ENCODE peak calls at places on chromosomes 1 and 21, in seven cellular contexts. Y is tibial nerve, P is PC-9, C is ascending aorta, Q is fibroblast of lung, W is IMR-90, A is lower lobe of right lung. F is an unnamed sample.

GRCh38 chr1:63498106-63498505 is 24.9 kb downstream of the ITGB3BP start:
- DNase-seq in W (no peak), Y (no peak), C (no peak), A (no peak), Q (no peak), P (no peak), F (no peak)

GRCh38 chr1:39051956-39052355 is 25.8 kb downstream of the NDUFS5 start:
- DNase-seq in P (no peak), A (no peak), W (no peak), Y (no peak), Q (no peak), C (no peak), F (no peak)

GRCh38 chr21:33196956-33197374 is 32.8 kb upstream of the IFNAR2 start:
- DNase-seq in W (peak), C (no peak), A (peak), Q (peak), P (peak), Y (peak), F (no peak)

GRCh38 chr1:36306210-36306901 is at the start of gene SH3D21:
- DNase-seq in Y (peak), P (peak), C (no peak), A (peak), Q (peak), W (no peak), F (no peak)

GRCh38 chr1:65141394-65141793 is 6.6 kb upstream of the AK4 start:
- DNase-seq in W (no peak), Q (peak), A (no peak), Y (no peak), P (peak), C (no peak), F (no peak)

GRCh38 chr1:225949041-225949440 is 8.0 kb upstream of the LEFTY2 start:
- DNase-seq in W (no peak), P (no peak), C (no peak), Q (no peak), A (no peak), Y (no peak), F (no peak)

GRCh38 chr1:230878584-230878975 is 10.3 kb upstream of the C1orf198 start:
- DNase-seq in P (no peak), W (peak), Y (peak), A (no peak), Q (peak), C (no peak), F (no peak)

GRCh38 chr1:18535391-18536210 is 54.9 kb downstream of the KLHDC7A start:
- DNase-seq in Q (no peak), W (no peak), P (no peak), C (no peak), A (no peak), Y (no peak), F (peak)

GRCh38 chr1:39489567-39490239 is 1.7 kb upstream of the BMP8A start:
- DNase-seq in W (no peak), Y (no peak), Q (no peak), P (no peak), A (no peak), C (no peak), F (no peak)

GRCh38 chr1:153288634-153289275 is 24.0 kb downstream of the PGLYRP3 start:
- DNase-seq in P (peak), Y (no peak), A (no peak), W (no peak), C (no peak), Q (no peak), F (no peak)

GRCh38 chr1:218259339-218259738 is 25.8 kb upstream of the RRP15 start:
- DNase-seq in A (no peak), P (no peak), C (no peak), Q (no peak), W (no peak), Y (no peak), F (no peak)

GRCh38 chr1:99820546-99820945 is 29.6 kb upstream of the AGL start:
- DNase-seq in A (no peak), W (no peak), Y (no peak), P (no peak), Q (no peak), C (no peak), F (no peak)

GRCh38 chr21:44931501-44932365 is 8.1 kb upstream of the SLX9 start:
- DNase-seq in C (no peak), Y (no peak), P (no peak), Q (no peak), W (no peak), A (peak), F (no peak)

GRCh38 chr1:150548632-150549495 is at the start of gene ADAMTSL4:
- DNase-seq in P (peak), C (no peak), Y (no peak), A (peak), W (peak), Q (peak), F (peak)

GRCh38 chr1:227244339-227245118 is 73.8 kb downstream of the CDC42BPA start:
- DNase-seq in C (no peak), A (no peak), Y (no peak), P (no peak), Q (no peak), W (no peak), F (no peak)

GRCh38 chr21:41899431-41900202 is 20.5 kb upstream of the PRDM15 start:
- DNase-seq in W (no peak), C (no peak), P (no peak), Q (no peak), Y (no peak), A (no peak), F (no peak)

GRCh38 chr1:79811173-79811572 is 804.6 kb upstream of the ADGRL4 start:
- DNase-seq in W (peak), A (no peak), Y (no peak), P (no peak), C (no peak), Q (peak), F (no peak)

GRCh38 chr1:198162091-198162767 is 5.4 kb downstream of the NEK7 start:
- DNase-seq in P (no peak), C (no peak), Q (no peak), W (no peak), Y (no peak), A (peak), F (no peak)

GRCh38 chr1:190479537-190479936 is 1.9 kb upstream of the BRINP3 start:
- DNase-seq in Y (no peak), A (no peak), Q (no peak), C (no peak), P (no peak), W (no peak), F (no peak)

GRCh38 chr1:92315766-92316413 is 17.0 kb downstream of the RPAP2 start:
- DNase-seq in W (no peak), Y (no peak), C (no peak), P (no peak), Q (no peak), A (no peak), F (no peak)

GRCh38 chr1:226568077-226568831 is 19.7 kb downstream of the STUM start:
- DNase-seq in P (no peak), A (no peak), Y (no peak), C (no peak), Q (no peak), W (no peak), F (no peak)

GRCh38 chr1:153422450-153423068 is 6.2 kb downstream of the S100A7A start:
- DNase-seq in Q (peak), P (peak), A (peak), W (peak), C (no peak), Y (peak), F (peak)

GRCh38 chr1:231929311-231929710 is 302.7 kb downstream of the DISC1 start:
- DNase-seq in Y (no peak), A (no peak), C (no peak), P (no peak), W (peak), Q (peak), F (no peak)

GRCh38 chr1:88175631-88176226 is 508.3 kb upstream of the PKN2 start:
- DNase-seq in C (no peak), Q (no peak), Y (no peak), P (peak), A (no peak), W (peak), F (no peak)

GRCh38 chr1:243490748-243491686 is 235.2 kb downstream of the SDCCAG8 start:
- DNase-seq in Y (no peak), P (no peak), A (no peak), W (peak), C (no peak), Q (peak), F (no peak)

GRCh38 chr1:99546432-99547416 is 99.2 kb upstream of the PALMD start:
- DNase-seq in W (peak), C (no peak), A (no peak), Q (no peak), Y (no peak), P (no peak), F (no peak)

GRCh38 chr1:7783178-7783711 is 846 bp upstream of the PER3 start:
- DNase-seq in Y (peak), A (peak), P (peak), C (no peak), Q (peak), W (peak), F (peak)

GRCh38 chr1:40665335-40666171 is at the start of gene RIMS3:
- DNase-seq in C (no peak), W (peak), Y (peak), Q (peak), P (peak), A (peak), F (peak)

GRCh38 chr1:234315091-234315541 is 58.1 kb upstream of the COA6 start:
- DNase-seq in P (peak), C (no peak), Y (no peak), Q (peak), A (no peak), W (peak), F (no peak)

GRCh38 chr1:40703316-40703715 is 11.8 kb downstream of the NFYC start:
- DNase-seq in C (no peak), P (peak), W (peak), Y (no peak), Q (peak), A (no peak), F (no peak)

GRCh38 chr1:97186381-97186780 is 464.8 kb downstream of the PTBP2 start:
- DNase-seq in Y (no peak), Q (peak), C (no peak), W (no peak), P (no peak), A (no peak), F (no peak)

GRCh38 chr1:193537266-193538003 is 351.0 kb upstream of the B3GALT2 start:
- DNase-seq in A (no peak), W (no peak), P (no peak), Y (no peak), C (no peak), Q (no peak), F (no peak)

GRCh38 chr21:42161401-42161956 is 57.5 kb upstream of the ABCG1 start:
- DNase-seq in Q (no peak), C (no peak), W (no peak), P (no peak), A (no peak), Y (no peak), F (no peak)

GRCh38 chr1:117644696-117645311 is 39.0 kb downstream of the TENT5C start:
- DNase-seq in C (no peak), P (no peak), W (no peak), Y (no peak), Q (no peak), A (no peak), F (no peak)
- H3K27ac ChIP-seq in C (no peak), P (no peak), W (no peak), Y (no peak), Q (no peak), A (no peak), F (no peak)

DNA sequence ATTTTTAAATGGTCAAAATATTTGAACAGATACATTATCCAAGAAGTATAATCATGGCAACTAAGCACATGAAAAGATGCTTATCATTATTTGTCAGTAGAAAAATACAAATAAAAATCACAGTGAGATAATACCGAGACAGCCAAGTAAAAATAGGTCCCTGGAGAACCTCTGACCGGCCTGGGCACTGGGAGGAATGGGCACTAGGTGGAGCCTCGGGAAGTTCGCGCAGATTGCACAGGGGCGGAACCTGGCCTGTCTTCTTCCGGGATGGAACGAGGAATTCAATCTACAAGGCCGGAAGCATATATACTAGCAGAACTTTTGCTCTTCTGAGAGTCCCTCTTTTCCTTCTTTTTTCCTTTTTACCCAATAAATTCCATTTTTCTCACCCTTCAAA is 148.5 kb upstream of the CHRM3 start:
- DNase-seq in W (no peak), P (no peak), Q (no peak), C (no peak), A (no peak), Y (no peak), F (no peak)
- TF ChIP-seq CTCF in W (no peak), P (no peak), Q (no peak), C (no peak), A (no peak), Y (no peak), F (no peak)

GRCh38 chr1:20474333-20474975 is 11.6 kb downstream of the CAMK2N1 start:
- DNase-seq in A (no peak), C (no peak), Q (peak), P (no peak), W (peak), Y (no peak), F (no peak)

GRCh38 chr1:20475002-20475401 is 11.0 kb downstream of the CAMK2N1 start:
- DNase-seq in P (no peak), Y (no peak), C (no peak), A (no peak), Q (no peak), W (no peak), F (no peak)

GRCh38 chr1:20477355-20478071 is 8.5 kb downstream of the CAMK2N1 start:
- DNase-seq in C (no peak), P (no peak), W (peak), A (no peak), Q (peak), Y (no peak), F (no peak)

GRCh38 chr1:20478072-20478660 is 7.8 kb downstream of the CAMK2N1 start:
- DNase-seq in C (no peak), Y (no peak), A (no peak), W (no peak), P (no peak), Q (no peak), F (no peak)

GRCh38 chr1:20476260-20477038 is 9.6 kb downstream of the CAMK2N1 start:
- DNase-seq in Y (no peak), P (peak), A (no peak), W (no peak), C (no peak), Q (peak), F (no peak)
- H3K4me3 ChIP-seq in Y (no peak), P (peak), A (no peak), W (no peak), C (no peak), Q (no peak), F (no peak)

DNA sequence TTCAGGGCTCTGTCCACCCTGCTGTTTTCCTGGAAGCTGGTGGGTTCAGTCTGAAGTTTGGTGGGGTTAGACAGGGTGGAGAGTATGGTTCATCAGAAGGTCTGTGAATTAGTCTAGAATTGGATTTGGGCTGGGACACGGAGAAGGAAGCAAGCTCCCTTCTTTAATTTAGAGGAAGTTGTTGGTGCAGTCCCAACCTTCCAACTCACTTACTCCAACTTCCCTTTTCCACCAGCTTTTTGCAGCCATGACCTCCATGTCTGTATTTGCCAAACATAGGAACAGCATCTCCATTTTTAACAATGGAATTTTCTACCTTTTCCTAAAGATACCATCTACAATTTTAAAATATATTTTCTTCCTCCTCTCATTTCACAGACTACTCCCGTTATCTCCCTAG is 28.5 kb upstream of the PRELP start:
- DNase-seq in C (no peak), Q (no peak), P (no peak), W (no peak), A (no peak), Y (no peak), F (no peak)
- H3K27ac ChIP-seq in C (peak), Q (no peak), P (no peak), W (no peak), A (no peak), Y (peak), F (peak)

GRCh38 chr21:37564341-37564923 is 197.9 kb downstream of the DYRK1A start:
- DNase-seq in P (peak), Y (peak), W (peak), A (peak), Q (peak), C (peak), F (peak)
- TF ChIP-seq CTCF in P (no peak), Y (no peak), W (peak), A (no peak), Q (no peak), C (no peak), F (no peak)

GRCh38 chr1:66770240-66770639 is 18.0 kb downstream of the DYNLT5 start:
- DNase-seq in Q (no peak), Y (no peak), W (no peak), C (no peak), A (no peak), P (no peak), F (no peak)
- H3K4me3 ChIP-seq in Q (no peak), Y (no peak), W (no peak), C (no peak), A (no peak), P (no peak), F (no peak)

GRCh38 chr1:180632326-180633088 is 685 bp downstream of the XPR1 start:
- DNase-seq in A (peak), W (no peak), C (no peak), Y (peak), P (no peak), Q (no peak), F (no peak)

GRCh38 chr1:180631197-180631765 is 541 bp upstream of the XPR1 start:
- DNase-seq in A (no peak), P (no peak), Y (no peak), W (no peak), C (no peak), Q (no peak), F (no peak)

GRCh38 chr1:180631766-180632325 is at the start of gene XPR1:
- DNase-seq in W (peak), P (peak), C (peak), A (peak), Q (peak), Y (peak), F (peak)

GRCh38 chr1:180628646-180629045 is 3.2 kb upstream of the XPR1 start:
- DNase-seq in C (no peak), A (no peak), Y (no peak), P (no peak), W (no peak), Q (no peak), F (no peak)

DNA sequence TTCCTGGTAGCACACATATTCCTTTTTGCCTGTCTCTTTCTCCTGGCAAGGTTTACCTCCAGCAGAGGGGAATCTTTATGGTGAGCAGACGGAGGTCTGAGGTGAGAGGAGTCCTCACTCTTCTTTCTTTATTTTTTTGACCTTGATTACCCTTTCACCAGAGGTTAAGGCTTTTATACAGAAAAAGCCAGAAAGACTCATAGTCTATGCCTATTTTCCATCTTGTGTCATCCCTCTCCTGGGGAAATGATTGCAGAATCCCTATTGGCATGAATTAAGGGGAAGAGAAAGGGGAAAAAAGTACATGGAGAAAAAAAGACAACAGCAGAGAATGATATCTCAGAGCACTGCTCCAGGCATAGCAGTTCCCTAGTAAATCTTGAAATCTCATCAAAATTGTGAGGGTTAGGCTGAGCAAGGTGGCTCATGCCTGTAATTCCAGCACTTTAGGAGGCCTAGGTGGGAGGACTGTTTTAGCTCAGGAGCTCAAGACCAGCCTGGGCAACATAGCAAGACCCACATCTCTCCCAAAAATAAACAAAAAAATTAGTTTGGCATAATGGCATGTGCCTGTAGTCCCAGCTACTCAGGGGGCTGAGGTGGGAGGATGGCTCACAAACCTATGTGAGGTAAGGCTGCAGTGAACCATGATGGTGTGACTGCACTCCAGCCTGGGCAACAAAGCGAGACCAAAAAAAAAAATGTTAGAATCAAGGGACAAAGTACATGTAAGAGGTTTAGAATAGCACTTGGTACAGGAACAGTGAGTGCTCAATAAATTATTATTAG is 1.2 kb upstream of the XPR1 start:
- DNase-seq in C (no peak), P (no peak), W (no peak), Y (no peak), A (no peak), Q (no peak), F (no peak)
- H3K27ac ChIP-seq in C (peak), P (no peak), W (no peak), Y (peak), A (no peak), Q (no peak), F (no peak)

F was measured in coronary artery.